ENCODE peak calls at places on chromosomes 7 and 10, in eight cellular contexts. L is A549, U is left ventricle myocardium inferior, W is body of pancreas, P is stomach, A is pancreas, Z is transverse colon, F is GM12878. Y is an unnamed sample.

GRCh38 chr7:101984997-101985645 is 167.7 kb downstream of the CUX1 start:
- DNase-seq in L (no peak), U (no peak), W (no peak), P (no peak), A (no peak), Z (no peak), F (no peak), Y (no peak)

GRCh38 chr7:132771301-132771730 is 195.0 kb upstream of the PLXNA4 start:
- DNase-seq in L (no peak), U (no peak), W (no peak), P (no peak), A (no peak), Z (no peak), F (no peak), Y (no peak)

GRCh38 chr7:79837915-79838314 is 296.7 kb upstream of the GNAI1 start:
- DNase-seq in L (no peak), U (no peak), W (no peak), P (no peak), A (no peak), Z (no peak), F (no peak), Y (no peak)

GRCh38 chr10:48885376-48885775 is 54.3 kb downstream of the LRRC18 start:
- DNase-seq in L (peak; percentile 43), U (no peak), W (no peak), P (no peak), A (no peak), Z (no peak), F (no peak), Y (peak; percentile 24)

GRCh38 chr7:82020076-82020475 is 250.2 kb upstream of the HGF start:
- DNase-seq in L (no peak), U (no peak), W (no peak), P (no peak), A (no peak), Z (no peak), F (no peak), Y (no peak)

GRCh38 chr10:20956843-20957242 is 59.7 kb upstream of the NEBL start:
- DNase-seq in L (no peak), U (no peak), W (no peak), P (no peak), A (no peak), Z (no peak), F (no peak), Y (no peak)

GRCh38 chr7:137508437-137509175 is 165.1 kb upstream of the PTN start:
- DNase-seq in L (no peak), U (no peak), W (no peak), P (no peak), A (no peak), Z (no peak), F (no peak), Y (no peak)

GRCh38 chr7:5701085-5701914 is 80.2 kb downstream of the RNF216 start:
- DNase-seq in L (no peak), U (no peak), W (no peak), P (no peak), A (no peak), Z (no peak), F (peak; percentile 84), Y (no peak)

GRCh38 chr7:125568799-125569198 is 639.2 kb upstream of the POT1 start:
- DNase-seq in L (no peak), U (no peak), W (no peak), P (no peak), A (no peak), Z (no peak), F (peak; percentile 31), Y (no peak)

GRCh38 chr10:109106604-109107003 is 816.7 kb downstream of the XPNPEP1 start:
- DNase-seq in L (no peak), U (no peak), W (no peak), P (no peak), A (no peak), Z (no peak), F (no peak), Y (no peak)

GRCh38 chr10:109105725-109106124 is 817.6 kb downstream of the XPNPEP1 start:
- DNase-seq in L (no peak), U (no peak), W (no peak), P (no peak), A (no peak), Z (no peak), F (no peak), Y (no peak)

GRCh38 chr10:109103278-109103677 is 820.0 kb downstream of the XPNPEP1 start:
- DNase-seq in L (no peak), U (no peak), W (peak; percentile 43), P (no peak), A (no peak), Z (no peak), F (no peak), Y (no peak)

DNA sequence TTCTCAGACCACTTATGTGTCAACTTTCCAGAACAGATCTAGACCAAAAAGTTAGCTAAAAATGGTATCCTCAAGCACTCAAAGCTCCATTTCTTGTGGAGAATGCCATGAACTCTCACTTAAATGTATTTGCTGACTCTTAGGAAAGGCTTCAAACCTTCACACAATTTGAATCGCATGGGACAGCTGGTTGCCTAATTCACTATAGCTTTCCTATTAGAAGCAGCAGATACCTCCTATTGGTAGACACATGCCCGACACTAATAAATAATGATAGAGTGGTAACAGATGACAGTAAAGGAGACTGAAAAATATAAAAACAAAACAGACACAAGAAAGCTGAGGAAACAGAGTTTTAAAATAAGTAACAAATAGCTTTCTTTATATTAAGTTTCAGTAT is 818.5 kb downstream of the XPNPEP1 start:
- DNase-seq in L (no peak), U (no peak), W (no peak), P (no peak), A (no peak), Z (no peak), F (no peak), Y (no peak)
- TF ChIP-seq CTCF in L (no peak), U (no peak), W (no peak), P (no peak), A (no peak), Z (no peak), F (no peak), Y (no peak)

GRCh38 chr7:55349126-55349525 is 16.0 kb upstream of the LANCL2 start:
- DNase-seq in L (no peak), U (no peak), W (no peak), P (no peak), A (no peak), Z (no peak), F (no peak), Y (no peak)
- TF ChIP-seq CTCF in L (no peak), U (no peak), W (no peak), P (no peak), A (no peak), Z (no peak), F (no peak), Y (no peak)

DNA sequence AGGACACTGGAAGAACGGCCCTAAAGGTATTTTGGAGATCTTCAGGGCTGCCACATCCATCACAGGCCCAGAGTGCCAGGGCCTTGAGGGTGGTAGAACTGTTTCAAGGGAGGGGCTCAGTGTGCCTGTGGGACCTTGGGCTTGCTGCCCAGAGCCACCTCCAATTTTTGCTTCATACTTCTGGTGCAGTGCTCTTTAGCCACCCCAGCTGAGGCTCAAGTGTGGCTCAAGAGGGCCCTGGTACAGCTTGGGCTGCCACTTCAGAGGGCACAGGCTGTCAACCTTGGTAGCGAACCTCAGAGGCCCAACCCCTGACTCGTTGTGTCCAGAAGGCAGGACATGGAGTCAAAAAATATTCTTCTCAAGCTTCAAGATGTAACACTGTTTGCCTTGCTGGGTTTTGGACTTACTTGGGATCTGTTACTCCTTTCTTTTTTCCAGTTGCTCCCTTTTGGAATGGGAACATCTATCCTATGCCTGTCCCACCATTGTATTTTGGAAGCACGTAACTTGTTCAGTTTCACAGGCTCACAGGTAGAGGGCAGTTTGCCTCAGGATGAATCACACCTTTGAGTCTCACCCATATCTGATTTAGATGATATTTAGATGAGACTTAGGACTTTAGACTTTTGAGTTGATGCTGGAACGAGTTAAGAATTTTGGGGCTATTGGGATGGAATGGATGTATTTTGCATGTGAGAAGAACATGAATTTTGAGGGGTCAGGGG is 224.8 kb downstream of the RPS24 start:
- DNase-seq in L (no peak), U (no peak), W (no peak), P (no peak), A (no peak), Z (no peak), F (no peak), Y (no peak)
- TF ChIP-seq CTCF in L (no peak), U (no peak), W (peak; percentile 32), P (no peak), A (no peak), Z (no peak), F (peak; percentile 13), Y (no peak)

DNA sequence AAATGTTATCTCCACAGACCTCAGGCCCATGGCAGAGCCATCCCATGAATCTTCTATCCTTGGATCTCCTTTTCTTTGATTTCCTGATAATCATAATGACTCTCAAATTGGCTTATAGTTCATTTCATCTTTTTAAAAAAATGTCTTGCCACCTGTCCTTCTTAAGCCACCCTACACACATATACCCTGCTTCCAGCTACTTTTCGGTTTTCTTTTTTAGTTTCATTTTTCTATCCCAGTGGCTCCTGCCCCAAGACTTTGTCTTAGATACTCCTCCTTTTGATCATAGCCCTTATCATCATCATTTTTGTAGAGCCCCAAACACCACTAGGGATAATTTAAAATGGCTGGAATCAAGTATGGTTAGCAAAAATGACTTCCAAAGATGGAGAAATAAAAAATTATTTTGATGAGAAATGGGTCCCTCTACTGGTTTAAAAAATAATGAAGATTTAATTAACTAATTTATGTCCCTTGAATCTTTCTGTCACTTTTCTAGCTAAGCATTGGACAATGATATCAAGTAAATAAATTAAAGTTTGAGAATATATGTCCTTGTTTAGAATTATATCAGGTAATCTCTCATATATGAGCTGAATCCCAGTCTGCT is 277.3 kb upstream of the SEMA3D start:
- DNase-seq in L (no peak), U (no peak), W (no peak), P (no peak), A (no peak), Z (no peak), F (no peak), Y (no peak)
- TF ChIP-seq CTCF in L (peak; percentile 26), U (no peak), W (no peak), P (no peak), A (no peak), Z (no peak), F (no peak), Y (no peak)

Y was measured in Calu3.